ENCODE peak calls at places on chromosomes 11 and 22, in four cellular contexts. Q, S, X and V are unnamed samples.

GRCh38 chr11:106493751-106494150 is 416.3 kb downstream of the AASDHPPT start:
- DNase-seq in X (no peak), S (no peak), Q (no peak), V (no peak)

GRCh38 chr11:100791103-100791502 is 104.0 kb downstream of the ARHGAP42 start:
- DNase-seq in Q (no peak), S (no peak), X (no peak), V (no peak)

GRCh38 chr22:23256986-23257888 is 76.9 kb downstream of the BCR start:
- DNase-seq in Q (peak), X (no peak), S (peak), V (peak)

GRCh38 chr11:2077061-2077802 is 62.0 kb downstream of the IGF2 start:
- DNase-seq in S (no peak), Q (no peak), X (peak), V (no peak)

GRCh38 chr11:124801014-124801413 is 808 bp upstream of the MSANTD2 start:
- DNase-seq in S (no peak), Q (no peak), X (no peak), V (no peak)

GRCh38 chr22:37051629-37052385 is at the start of gene KCTD17:
- DNase-seq in Q (peak), X (peak), S (peak), V (peak)

GRCh38 chr11:77026236-77026635 is 8.0 kb upstream of the B3GNT6 start:
- DNase-seq in X (no peak), Q (no peak), S (no peak), V (no peak)

GRCh38 chr11:63508009-63508408 is 2.1 kb downstream of the LGALS12 start:
- DNase-seq in X (peak), S (no peak), Q (no peak), V (no peak)

GRCh38 chr22:37735054-37735453 is 38.2 kb downstream of the TRIOBP start:
- DNase-seq in Q (no peak), X (peak), S (peak), V (no peak)

GRCh38 chr11:59174664-59175033 is 2.7 kb downstream of the DTX4 start:
- DNase-seq in X (no peak), Q (no peak), S (peak), V (peak)

GRCh38 chr11:44407211-44407996 is 97.5 kb upstream of the ALX4 start:
- DNase-seq in Q (no peak), X (no peak), S (no peak), V (no peak)

GRCh38 chr11:102120006-102120405 is 9.8 kb downstream of the YAP1 start:
- DNase-seq in Q (no peak), X (no peak), S (no peak), V (no peak)

GRCh38 chr11:121652982-121653381 is 200.2 kb upstream of the SORL1-AS1 start:
- DNase-seq in S (peak), X (peak), Q (no peak), V (no peak)

GRCh38 chr11:116853461-116854073 is 16.1 kb upstream of the APOA1 start:
- DNase-seq in S (no peak), Q (no peak), X (no peak), V (peak)

GRCh38 chr11:3808846-3809623 is 675 bp downstream of the PGAP2 start:
- DNase-seq in Q (no peak), S (no peak), X (no peak), V (no peak)

GRCh38 chr11:66868726-66869291 is 11.9 kb downstream of the LRFN4 start:
- DNase-seq in Q (no peak), X (no peak), S (no peak), V (no peak)

GRCh38 chr11:110509485-110509884 is 79.7 kb downstream of the FDX1 start:
- DNase-seq in Q (no peak), S (no peak), X (no peak), V (no peak)

GRCh38 chr11:12245091-12245490 is 132.3 kb upstream of the PARVA start:
- DNase-seq in Q (no peak), X (peak), S (no peak), V (no peak)

GRCh38 chr22:46758867-46759290 is 3.6 kb upstream of the TBC1D22A start:
- DNase-seq in Q (no peak), S (no peak), X (peak), V (no peak)

GRCh38 chr11:119377961-119378667 is 3.4 kb downstream of the USP2 start:
- DNase-seq in Q (no peak), X (no peak), S (no peak), V (no peak)

GRCh38 chr22:50674606-50675552 is 2.3 kb downstream of the SHANK3 start:
- DNase-seq in Q (no peak), X (no peak), S (no peak), V (no peak)

GRCh38 chr11:72224587-72225410 is at the start of gene INPPL1:
- DNase-seq in X (peak), Q (peak), S (peak), V (no peak)

GRCh38 chr22:31625661-31626426 is 36.2 kb downstream of the PISD start:
- DNase-seq in Q (peak), S (peak), X (peak), V (no peak)

GRCh38 chr11:67613960-67614715 is 7.4 kb downstream of the NDUFV1 start:
- DNase-seq in S (no peak), Q (no peak), X (no peak), V (peak)

GRCh38 chr11:17479284-17480214 is 2.9 kb upstream of the ABCC8 start:
- DNase-seq in S (no peak), X (peak), Q (no peak), V (no peak)

GRCh38 chr11:116948375-116948774 is 111.0 kb upstream of the APOA1 start:
- DNase-seq in S (no peak), Q (no peak), X (no peak), V (no peak)